ENCODE peak calls at places on chromosomes 11 and 22, in four cellular contexts. X, S, E and I are unnamed samples.

GRCh38 chr22:36369922-36370781 is 17.6 kb downstream of the MYH9 start:
- DNase-seq in E (no peak), S (peak), X (peak), I (no peak)

GRCh38 chr11:1453611-1454386 is 32.8 kb downstream of the MOB2 start:
- DNase-seq in X (no peak), S (no peak), E (peak), I (peak)

GRCh38 chr11:16239130-16240105 is 116.9 kb downstream of the SOX6 start:
- DNase-seq in X (no peak), E (no peak), S (no peak), I (peak)

GRCh38 chr11:102346456-102346747 is 612 bp upstream of the BIRC2 start:
- DNase-seq in X (no peak), S (no peak), E (no peak), I (no peak)

GRCh38 chr11:32891657-32892354 is 805 bp upstream of the QSER1 start:
- DNase-seq in X (peak), S (no peak), E (peak), I (peak)

GRCh38 chr11:19453893-19454292 is 213.1 kb upstream of the E2F8 start:
- DNase-seq in E (no peak), X (no peak), S (no peak), I (no peak)

GRCh38 chr11:114166389-114166788 is 106.9 kb downstream of the ZBTB16 start:
- DNase-seq in E (no peak), X (no peak), S (no peak), I (no peak)

GRCh38 chr11:110121204-110121603 is 28.0 kb downstream of the ZC3H12C start:
- DNase-seq in X (no peak), E (no peak), S (no peak), I (no peak)

GRCh38 chr11:64891215-64891848 is 12.9 kb upstream of the EHD1 start:
- DNase-seq in S (no peak), X (no peak), E (no peak), I (no peak)

GRCh38 chr22:46293591-46294260 is 2.9 kb upstream of the GTSE1 start:
- DNase-seq in E (no peak), S (no peak), X (no peak), I (no peak)

GRCh38 chr11:36672815-36673450 is 74.9 kb upstream of the RAG2 start:
- DNase-seq in E (no peak), X (peak), S (no peak), I (peak)

GRCh38 chr11:35579557-35580396 is 38.5 kb upstream of the FJX1 start:
- DNase-seq in X (no peak), S (no peak), E (no peak), I (no peak)

GRCh38 chr22:40721266-40721665 is 42.0 kb downstream of the MCHR1 start:
- DNase-seq in X (peak), E (no peak), S (no peak), I (peak)